ENCODE peak calls at places on chromosome 20, in nine cellular contexts. X is mesendoderm; Q is left ventricle myocardium inferior; H is PC-3; Z is aorta; A is CD8-positive, alpha-beta T cell; E is CD8-positive, alpha-beta memory T cell; C is psoas muscle; G is heart right ventricle. U is an unnamed sample.

GRCh38 chr20:38190166-38190565 is 25.1 kb upstream of the TGM2 start:
- DNase-seq in X (no peak), Q (no peak), H (no peak), Z (peak; percentile 10), A (no peak), E (no peak), C (no peak), G (no peak), U (no peak)

GRCh38 chr20:4332466-4332865 is 317.1 kb upstream of the RNF24 start:
- DNase-seq in X (no peak), Q (no peak), H (no peak), Z (no peak), A (no peak), E (no peak), C (no peak), G (no peak), U (no peak)

GRCh38 chr20:37189617-37190016 is 10.3 kb upstream of the MROH8 start:
- DNase-seq in X (no peak), Q (no peak), H (no peak), Z (no peak), A (no peak), E (no peak), C (no peak), G (no peak), U (no peak)

GRCh38 chr20:38866265-38867061 is 59.8 kb upstream of the FAM83D start:
- DNase-seq in X (no peak), Q (no peak), H (no peak), Z (no peak), A (no peak), E (no peak), C (no peak), G (no peak), U (no peak)

GRCh38 chr20:33945391-33946079 is 48.2 kb upstream of the RALY start:
- DNase-seq in X (no peak), Q (no peak), H (peak; percentile 58), Z (no peak), A (no peak), E (no peak), C (no peak), G (no peak), U (no peak)

GRCh38 chr20:3753098-3753497 is 14.5 kb downstream of the ADISSP start:
- DNase-seq in X (peak; percentile 83), Q (no peak), H (peak; percentile 68), Z (no peak), A (peak; percentile 37), E (peak; percentile 65), C (no peak), G (peak; percentile 72), U (peak; percentile 53)

GRCh38 chr20:38714308-38714707 is 10.0 kb upstream of the SLC32A1 start:
- DNase-seq in X (peak; percentile 16), Q (no peak), H (no peak), Z (peak; percentile 46), A (no peak), E (no peak), C (no peak), G (no peak), U (no peak)

GRCh38 chr20:36153754-36154695 is 515 bp upstream of the EPB41L1 start:
- DNase-seq in X (peak; percentile 64), Q (peak; percentile 93), H (peak; percentile 75), Z (peak; percentile 96), A (peak; percentile 22), E (no peak), C (peak; percentile 86), G (peak; percentile 91), U (peak; percentile 89)

GRCh38 chr20:32972181-32973076 is 31.8 kb downstream of the SUN5 start:
- DNase-seq in X (peak; percentile 69), Q (no peak), H (no peak), Z (peak; percentile 61), A (peak; percentile 72), E (peak; percentile 94), C (no peak), G (no peak), U (no peak)

GRCh38 chr20:30811896-30812671 is 445.4 kb upstream of the DEFB115 start:
- DNase-seq in X (peak; percentile 68), Q (peak; percentile 28), H (peak; percentile 16), Z (no peak), A (no peak), E (no peak), C (peak; percentile 61), G (no peak), U (peak; percentile 21)

GRCh38 chr20:43994486-43995100 is 79.9 kb downstream of the TOX2 start:
- DNase-seq in X (no peak), Q (no peak), H (peak; percentile 65), Z (no peak), A (no peak), E (no peak), C (no peak), G (no peak), U (no peak)

GRCh38 chr20:55415567-55416142 is 589.7 kb downstream of the CBLN4 start:
- DNase-seq in X (peak; percentile 65), Q (no peak), H (peak; percentile 59), Z (no peak), A (no peak), E (no peak), C (no peak), G (no peak), U (no peak)

GRCh38 chr20:32067234-32067821 is 15.3 kb downstream of the HCK start:
- DNase-seq in X (no peak), Q (no peak), H (peak; percentile 24), Z (no peak), A (no peak), E (no peak), C (no peak), G (no peak), U (no peak)

GRCh38 chr20:36113566-36114247 is 40.8 kb upstream of the EPB41L1 start:
- DNase-seq in X (no peak), Q (no peak), H (no peak), Z (no peak), A (no peak), E (no peak), C (no peak), G (no peak), U (no peak)

GRCh38 chr20:5608104-5608447 is 142.1 kb upstream of the SHLD1 start:
- DNase-seq in X (no peak), Q (no peak), H (no peak), Z (no peak), A (no peak), E (no peak), C (no peak), G (no peak), U (no peak)

GRCh38 chr20:22966787-22967464 is 68.2 kb upstream of the SSTR4 start:
- DNase-seq in X (no peak), Q (no peak), H (no peak), Z (no peak), A (no peak), E (no peak), C (no peak), G (no peak), U (no peak)

GRCh38 chr20:22963581-22963980 is 71.5 kb upstream of the SSTR4 start:
- DNase-seq in X (peak; percentile 80), Q (no peak), H (no peak), Z (no peak), A (no peak), E (no peak), C (no peak), G (no peak), U (no peak)

GRCh38 chr20:22958390-22958789 is 76.7 kb upstream of the SSTR4 start:
- DNase-seq in X (no peak), Q (no peak), H (no peak), Z (no peak), A (no peak), E (no peak), C (no peak), G (no peak), U (no peak)

GRCh38 chr20:22962567-22963439 is 72.3 kb upstream of the SSTR4 start:
- DNase-seq in X (no peak), Q (no peak), H (peak; percentile 85), Z (no peak), A (no peak), E (no peak), C (no peak), G (no peak), U (no peak)
- H3K27ac ChIP-seq in X (no peak overlapping the region), Q (no peak overlapping the region), H (peak overlapping the region; percentile 23), Z (no peak overlapping the region), A (no peak overlapping the region), E (no peak overlapping the region), C (no peak overlapping the region), G (no peak overlapping the region), U (no peak overlapping the region)

GRCh38 chr20:53655909-53656652 is 62.4 kb upstream of the ZNF217 start:
- DNase-seq in X (no peak), Q (no peak), H (peak; percentile 49), Z (no peak), A (no peak), E (no peak), C (no peak), G (no peak), U (no peak)
- H3K4me1 ChIP-seq in X (no peaks in the 10 kb centered on the region), Q (peaks cover 50% of the 10 kb centered on the region), H (peaks cover 22% of the 10 kb centered on the region), Z (peaks cover 8% of the 10 kb centered on the region), A (peaks cover 65% of the 10 kb centered on the region), E (peaks cover 64% of the 10 kb centered on the region), C (peaks cover 19% of the 10 kb centered on the region), G (peaks cover 54% of the 10 kb centered on the region), U (peaks cover 8% of the 10 kb centered on the region)

GRCh38 chr20:63636752-63637633 is 10.1 kb upstream of the GMEB2 start:
- DNase-seq in X (no peak), Q (no peak), H (no peak), Z (no peak), A (no peak), E (no peak), C (no peak), G (no peak), U (no peak)
- H3K27ac ChIP-seq in X (no peak overlapping the region), Q (no peak overlapping the region), H (no peak overlapping the region), Z (no peak overlapping the region), A (peak overlapping the region; percentile 69), E (peak overlapping the region; percentile 41), C (no peak overlapping the region), G (peak overlapping the region; percentile 22), U (no peak overlapping the region)

GRCh38 chr20:48739395-48740268 is 88.2 kb downstream of the PREX1 start:
- DNase-seq in X (no peak), Q (no peak), H (no peak), Z (peak; percentile 52), A (no peak), E (peak; percentile 63), C (no peak), G (no peak), U (no peak)
- H3K4me1 ChIP-seq in X (no peaks in the 10 kb centered on the region), Q (peaks cover 31% of the 10 kb centered on the region), H (no peaks in the 10 kb centered on the region), Z (no peaks in the 10 kb centered on the region), A (peaks cover 58% of the 10 kb centered on the region), E (peaks cover 46% of the 10 kb centered on the region), C (peaks cover 8% of the 10 kb centered on the region), G (peaks cover 35% of the 10 kb centered on the region), U (no peaks in the 10 kb centered on the region)